ENCODE peak calls at places on chromosomes 12 and 14, in seven cellular contexts. M, G, X, J, N, S and Q are unnamed samples.

GRCh38 chr12:1620093-1620492 is 8.9 kb upstream of the WNT5B start:
- DNase-seq in X (no peak), N (no peak), S (no peak), M (no peak), J (no peak), G (no peak), Q (no peak)

GRCh38 chr14:61569308-61569707 is 126.0 kb upstream of the HIF1A start:
- DNase-seq in X (no peak), G (no peak), M (no peak), S (no peak), N (no peak), J (no peak), Q (no peak)

GRCh38 chr14:32224731-32225377 is 21.8 kb upstream of the RNU6-8 start:
- DNase-seq in G (peak; percentile 40), J (peak; percentile 17), X (peak; percentile 54), S (peak; percentile 40), M (no peak), N (peak; percentile 54), Q (peak; percentile 64)

GRCh38 chr12:79452906-79453305 is 237.9 kb downstream of the PAWR start:
- DNase-seq in J (no peak), M (no peak), N (no peak), X (no peak), G (no peak), S (no peak), Q (no peak)

GRCh38 chr12:108371801-108372344 is 32.8 kb upstream of the CMKLR1 start:
- DNase-seq in G (no peak), S (peak; percentile 45), J (no peak), N (peak; percentile 42), X (peak; percentile 47), M (peak; percentile 94), Q (no peak)

GRCh38 chr12:103924761-103925641 is 5.2 kb upstream of the HSP90B1 start:
- DNase-seq in X (peak; percentile 88), M (peak; percentile 79), G (no peak), J (no peak), N (peak; percentile 90), S (peak; percentile 82), Q (no peak)

GRCh38 chr12:108566452-108566851 is 4.1 kb downstream of the ISCU start:
- DNase-seq in G (no peak), M (no peak), N (no peak), X (no peak), S (no peak), J (no peak), Q (no peak)

GRCh38 chr12:108640802-108641445 is 7.2 kb upstream of the SELPLG start:
- DNase-seq in S (peak; percentile 59), X (peak; percentile 59), M (no peak), G (peak; percentile 34), N (peak; percentile 52), J (no peak), Q (peak; percentile 33)

GRCh38 chr14:39247256-39247655 is 13.5 kb downstream of the MIA2 start:
- DNase-seq in G (no peak), M (peak; percentile 75), S (peak; percentile 84), X (peak; percentile 93), N (peak; percentile 71), J (no peak), Q (no peak)

GRCh38 chr14:60648934-60649814 is at the start of gene SIX1:
- DNase-seq in S (peak; percentile 86), N (peak; percentile 86), X (peak; percentile 95), M (peak; percentile 72), G (peak; percentile 90), J (peak; percentile 59), Q (peak; percentile 86)

GRCh38 chr12:96183734-96184370 is 10.3 kb upstream of the ELK3 start:
- DNase-seq in M (no peak), S (no peak), J (no peak), X (no peak), G (no peak), N (no peak), Q (no peak)

GRCh38 chr14:39469094-39469710 is 37.0 kb upstream of the FBXO33 start:
- DNase-seq in N (no peak), J (no peak), G (peak; percentile 82), S (peak; percentile 21), M (no peak), X (no peak), Q (peak; percentile 19)

GRCh38 chr14:74140374-74140850 is 55.7 kb downstream of the LIN52 start:
- DNase-seq in X (no peak), G (peak; percentile 71), N (no peak), J (peak; percentile 39), M (no peak), S (peak; percentile 13), Q (no peak)

GRCh38 chr12:62683724-62684501 is 217.3 kb downstream of the MON2 start:
- DNase-seq in N (no peak), X (peak; percentile 30), M (no peak), G (no peak), J (peak; percentile 54), S (peak; percentile 54), Q (no peak)

GRCh38 chr12:26121323-26121740 is 3.5 kb downstream of the BHLHE41 start:
- DNase-seq in S (no peak), G (no peak), M (no peak), J (no peak), N (no peak), X (no peak), Q (no peak)

GRCh38 chr12:77734489-77734888 is 96.2 kb upstream of the NAV3 start:
- DNase-seq in X (peak; percentile 38), G (no peak), N (no peak), M (peak; percentile 47), S (peak; percentile 41), J (no peak), Q (no peak)

GRCh38 chr12:45183263-45183662 is 32.6 kb upstream of the ANO6 start:
- DNase-seq in N (no peak), S (peak; percentile 38), X (peak; percentile 31), J (no peak), M (no peak), G (no peak), Q (no peak)

GRCh38 chr12:45343269-45344051 is 127.6 kb downstream of the ANO6 start:
- DNase-seq in X (peak; percentile 63), S (peak; percentile 30), M (no peak), N (peak; percentile 55), J (peak; percentile 35), G (no peak), Q (no peak)

GRCh38 chr12:19833775-19834501 is 394.6 kb downstream of the AEBP2 start:
- DNase-seq in G (no peak), N (peak; percentile 24), M (peak; percentile 67), J (no peak), S (peak; percentile 70), X (peak; percentile 8), Q (no peak)

GRCh38 chr12:32946504-32947131 is 50.0 kb upstream of the PKP2 start:
- DNase-seq in M (no peak), X (no peak), G (no peak), S (no peak), N (no peak), J (no peak), Q (no peak)

DNA sequence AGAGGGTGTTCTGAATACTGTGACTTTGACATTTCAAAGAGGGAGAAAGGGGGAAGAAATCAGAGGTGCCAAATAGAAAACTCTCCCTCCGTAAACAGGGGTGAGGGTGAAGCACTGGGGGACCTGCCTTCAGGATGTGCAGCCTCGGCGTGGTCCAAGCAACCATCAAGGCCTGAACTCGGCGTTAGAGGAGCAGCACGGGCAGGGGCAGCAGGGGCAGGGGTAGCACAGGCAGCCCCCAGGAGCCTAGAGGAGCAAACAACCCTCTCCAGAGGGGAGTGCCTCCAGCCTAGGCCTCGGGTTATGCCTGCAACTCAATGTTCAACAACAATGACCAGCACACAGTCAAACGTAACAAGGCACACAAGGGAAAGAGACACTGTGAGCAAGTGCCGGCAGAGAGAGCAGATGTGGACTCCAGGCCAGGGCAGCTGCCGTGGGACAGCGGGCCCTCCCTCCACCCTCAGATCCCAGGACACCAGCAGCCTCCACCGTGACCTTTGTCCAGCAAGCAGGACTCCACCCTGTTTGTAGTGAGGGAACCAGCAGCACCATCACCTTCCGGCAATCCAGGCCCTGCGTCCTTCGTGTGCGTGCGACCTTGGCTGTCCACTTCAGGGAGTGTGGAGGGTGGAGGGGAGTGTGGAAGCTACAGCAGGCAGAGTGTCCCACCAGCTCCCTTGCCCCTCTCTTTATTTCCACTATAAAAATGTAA is 18.0 kb downstream of the GALNT9 start:
- DNase-seq in J (no peak), S (no peak), G (no peak), X (no peak), N (no peak), M (no peak), Q (no peak)
- TF ChIP-seq CTCF in J (no peak), S (no peak), G (no peak), X (no peak), N (no peak), M (no peak), Q (no peak)

GRCh38 chr14:52299692-52300278 is 14.3 kb upstream of the PTGER2 start:
- DNase-seq in G (peak; percentile 41), N (peak; percentile 49), X (peak; percentile 71), S (peak; percentile 72), J (no peak), M (peak; percentile 38), Q (no peak)
- TF ChIP-seq CTCF in G (peak; percentile 59), N (peak; percentile 43), X (peak; percentile 81), S (peak; percentile 62), J (peak; percentile 79), M (peak; percentile 46), Q (peak; percentile 15)

GRCh38 chr14:53325176-53325806 is 172.2 kb upstream of the DDHD1 start:
- DNase-seq in N (no peak), G (peak; percentile 30), X (peak; percentile 21), J (no peak), S (peak; percentile 35), M (no peak), Q (no peak)
- TF ChIP-seq CTCF in N (peak; percentile 62), G (peak; percentile 42), X (peak; percentile 45), J (peak; percentile 36), S (peak; percentile 49), M (peak; percentile 31), Q (no peak)

GRCh38 chr14:69570836-69571330 is 3.8 kb downstream of the CCDC177 start:
- DNase-seq in J (no peak), G (no peak), N (no peak), X (no peak), S (no peak), M (no peak), Q (no peak)

GRCh38 chr14:69569859-69570258 is 4.8 kb downstream of the CCDC177 start:
- DNase-seq in N (no peak), S (no peak), G (no peak), J (no peak), X (no peak), M (no peak), Q (no peak)

GRCh38 chr14:69572634-69573135 is 2.0 kb downstream of the CCDC177 start:
- DNase-seq in M (no peak), J (no peak), N (no peak), G (no peak), S (no peak), X (no peak), Q (no peak)

GRCh38 chr14:69571879-69572633 is 2.6 kb downstream of the CCDC177 start:
- DNase-seq in M (no peak), S (peak; percentile 31), N (no peak), X (peak; percentile 15), J (no peak), G (peak; percentile 72), Q (peak; percentile 66)

GRCh38 chr14:69571449-69571878 is 3.2 kb downstream of the CCDC177 start:
- DNase-seq in M (no peak), J (no peak), N (no peak), X (no peak), S (no peak), G (no peak), Q (no peak)
- TF ChIP-seq CTCF in M (no peak), J (no peak), N (no peak), X (no peak), S (no peak), G (no peak), Q (no peak)